ENCODE peak calls at places on chromosomes 11 and 22, in four cellular contexts. M is fibroblast of lung, L is A549, Z is heart left ventricle. P is an unnamed sample.

GRCh38 chr11:127492025-127492424 is 491.5 kb upstream of the KIRREL3 start:
- DNase-seq in M (peak; percentile 1), L (no peak), Z (no peak), P (no peak)

GRCh38 chr11:14253878-14254277 is 105.1 kb downstream of the RRAS2 start:
- DNase-seq in M (peak; percentile 81), L (no peak), Z (no peak), P (no peak)

GRCh38 chr11:118973985-118974384 is 2.4 kb downstream of the FOXR1 start:
- DNase-seq in M (no peak), L (no peak), Z (no peak), P (no peak)

GRCh38 chr11:134519390-134519750 is 107.3 kb upstream of the B3GAT1 start:
- DNase-seq in M (no peak), L (no peak), Z (no peak), P (no peak)

GRCh38 chr22:43996170-43996980 is 27.7 kb upstream of the PARVB start:
- DNase-seq in M (no peak), L (no peak), Z (peak; percentile 67), P (peak; percentile 30)

GRCh38 chr22:27214691-27215090 is 557.3 kb downstream of the MIAT start:
- DNase-seq in M (no peak), L (no peak), Z (no peak), P (no peak)

GRCh38 chr11:96299155-96299883 is 43.7 kb downstream of the MAML2 start:
- DNase-seq in M (no peak), L (no peak), Z (no peak), P (no peak)

GRCh38 chr11:86497310-86497709 is 122.6 kb downstream of the CCDC81 start:
- DNase-seq in M (no peak), L (no peak), Z (no peak), P (no peak)

GRCh38 chr11:61694971-61695706 is 14.9 kb downstream of the DAGLA start:
- DNase-seq in M (no peak), L (no peak), Z (peak; percentile 57), P (peak; percentile 20)

GRCh38 chr22:33922268-33922667 is 2.0 kb upstream of the LARGE1 start:
- DNase-seq in M (peak; percentile 32), L (no peak), Z (no peak), P (no peak)

GRCh38 chr22:27474711-27475547 is 326.6 kb downstream of the MN1 start:
- DNase-seq in M (peak; percentile 42), L (peak; percentile 68), Z (no peak), P (no peak)

GRCh38 chr11:97574976-97575665 is 1185.3 kb downstream of the JRKL start:
- DNase-seq in M (no peak), L (no peak), Z (no peak), P (no peak)

GRCh38 chr22:46213052-46213451 is 37.0 kb downstream of the CDPF1 start:
- DNase-seq in M (no peak), L (no peak), Z (no peak), P (no peak)

GRCh38 chr11:73288873-73289707 is 17.0 kb downstream of the P2RY6 start:
- DNase-seq in M (peak; percentile 64), L (peak; percentile 86), Z (peak; percentile 79), P (peak; percentile 60)

GRCh38 chr11:126335463-126335760 is 20.1 kb upstream of the ST3GAL4 start:
- DNase-seq in M (no peak), L (no peak), Z (peak; percentile 33), P (no peak)

GRCh38 chr22:45164217-45165123 is 745 bp downstream of the NUP50 start:
- DNase-seq in M (peak; percentile 23), L (no peak), Z (peak; percentile 35), P (peak; percentile 38)

GRCh38 chr11:69448471-69449284 is 32.8 kb upstream of the LINC01488 start:
- DNase-seq in M (no peak), L (no peak), Z (no peak), P (no peak)

GRCh38 chr11:78400701-78401100 is 16.9 kb downstream of the GAB2 start:
- DNase-seq in M (no peak), L (no peak), Z (no peak), P (no peak)

GRCh38 chr11:281486-282161 is 3.4 kb downstream of the NLRP6 start:
- DNase-seq in M (no peak), L (no peak), Z (peak; percentile 20), P (no peak)

GRCh38 chr11:64204464-64204989 is 2.0 kb upstream of the FERMT3 start:
- DNase-seq in M (peak; percentile 97), L (peak; percentile 89), Z (peak; percentile 85), P (peak; percentile 84)

GRCh38 chr11:67615455-67616430 is 9.0 kb downstream of the NDUFV1 start:
- DNase-seq in M (no peak), L (peak; percentile 55), Z (peak; percentile 38), P (no peak)

GRCh38 chr22:49686495-49687219 is 141.0 kb downstream of the BRD1 start:
- DNase-seq in M (no peak), L (no peak), Z (no peak), P (no peak)

GRCh38 chr11:68686486-68686885 is 2.1 kb downstream of the GAL start:
- DNase-seq in M (no peak), L (no peak), Z (no peak), P (no peak)

GRCh38 chr22:39144101-39144815 is 8.2 kb downstream of the CBX7 start:
- DNase-seq in M (peak; percentile 41), L (no peak), Z (no peak), P (no peak)

GRCh38 chr11:30585892-30586250 is 282 bp downstream of the MPPED2 start:
- DNase-seq in M (no peak), L (no peak), Z (peak; percentile 47), P (peak; percentile 36)

GRCh38 chr11:10444725-10445286 is 10.3 kb upstream of the AMPD3 start:
- DNase-seq in M (no peak), L (no peak), Z (no peak), P (no peak)

GRCh38 chr11:101323997-101324396 is 194.4 kb upstream of the PGR start:
- DNase-seq in M (no peak), L (peak; percentile 1), Z (peak; percentile 27), P (no peak)

GRCh38 chr11:60498853-60499252 is 6.3 kb downstream of the MS4A12 start:
- DNase-seq in M (no peak), L (no peak), Z (no peak), P (no peak)

GRCh38 chr22:28053871-28054621 is 135.0 kb upstream of the PITPNB start:
- DNase-seq in M (peak; percentile 58), L (no peak), Z (no peak), P (no peak)

GRCh38 chr11:79095424-79095823 is 345.4 kb downstream of the TENM4 start:
- DNase-seq in M (no peak), L (no peak), Z (no peak), P (no peak)

GRCh38 chr11:9688716-9689511 is 25.0 kb downstream of the SWAP70 start:
- DNase-seq in M (peak; percentile 61), L (no peak), Z (peak; percentile 37), P (no peak)

GRCh38 chr11:127070808-127071207 is 70.2 kb upstream of the KIRREL3 start:
- DNase-seq in M (no peak), L (no peak), Z (no peak), P (no peak)

GRCh38 chr11:76124905-76125566 is 81.3 kb downstream of the WNT11 start:
- DNase-seq in M (no peak), L (no peak), Z (no peak), P (no peak)

GRCh38 chr11:65274734-65275682 is 13.2 kb downstream of the POLA2 start:
- DNase-seq in M (peak; percentile 96), L (peak; percentile 85), Z (peak; percentile 77), P (peak; percentile 65)
- H3K27ac ChIP-seq in M (peak overlapping the region; percentile 67), L (peak overlapping the region; percentile 23), Z (peak overlapping the region; percentile 43), P (peak overlapping the region; percentile 65)

GRCh38 chr11:114289779-114290178 is 6.4 kb upstream of the NNMT start:
- DNase-seq in M (no peak), L (no peak), Z (no peak), P (no peak)
- H3K27ac ChIP-seq in M (no peak overlapping the region), L (peak overlapping the region; percentile 100), Z (peak overlapping the region; percentile 96), P (no peak overlapping the region)

DNA sequence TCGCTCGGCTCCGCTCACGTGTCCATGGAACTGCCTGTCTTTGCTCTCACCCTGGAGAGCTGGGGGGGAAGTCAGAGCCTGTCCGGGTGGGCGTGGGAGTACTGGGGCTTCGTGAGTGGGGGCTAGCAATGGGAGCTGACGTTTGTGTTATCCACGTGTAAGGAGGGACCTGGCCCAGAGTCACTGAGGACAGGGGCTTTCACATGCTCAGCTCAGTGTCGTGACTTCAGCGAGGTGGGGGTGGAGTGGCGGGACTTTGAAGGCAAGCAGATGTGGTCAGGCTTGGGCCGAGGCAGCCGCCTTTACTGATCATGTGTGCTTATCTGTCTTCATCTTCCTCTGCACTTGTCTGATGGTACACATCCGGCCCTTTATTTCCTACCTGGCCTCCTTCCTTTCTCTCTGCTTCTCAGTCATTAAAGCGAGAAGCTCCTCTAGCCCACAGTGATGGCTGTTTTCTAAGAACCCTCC is 113.1 kb upstream of the NNMT start:
- DNase-seq in M (no peak), L (no peak), Z (peak; percentile 66), P (no peak)
- H3K27ac ChIP-seq in M (no peak overlapping the region), L (no peak overlapping the region), Z (peak overlapping the region; percentile 72), P (peak overlapping the region; percentile 55)

GRCh38 chr11:120197254-120197891 is 13.5 kb upstream of the OAF start:
- DNase-seq in M (no peak), L (no peak), Z (peak; percentile 30), P (no peak)
- H3K27ac ChIP-seq in M (no peak overlapping the region), L (no peak overlapping the region), Z (no peak overlapping the region), P (peak overlapping the region; percentile 70)

P was measured in substantia nigra.